ENCODE peak calls at places on chromosome 22, in seven cellular contexts. H is psoas muscle, F is BE2C, K is brain microvascular endothelial cell, U is cardiac fibroblast, X is heart right ventricle, Y is PC-3. M is an unnamed sample.
A peak's percentile ranks its signal among the peaks of the same experiment; 100 is the strongest.

GRCh38 chr22:38491707-38492348 is 14.3 kb downstream of the DDX17 start:
- DNase-seq in X (no peak), K (no peak), F (no peak), H (no peak), U (no peak), Y (no peak), M (no peak)

GRCh38 chr22:49749227-49749626 is 78.4 kb downstream of the BRD1 start:
- DNase-seq in H (no peak), F (no peak), X (no peak), K (no peak), Y (no peak), U (no peak), M (no peak)

GRCh38 chr22:41288245-41288946 is 2.4 kb upstream of the RANGAP1 start:
- DNase-seq in H (no peak), U (peak; percentile 74), K (peak; percentile 53), Y (peak; percentile 87), F (peak; percentile 61), X (no peak), M (no peak)

GRCh38 chr22:23264610-23265388 is 84.5 kb downstream of the BCR start:
- DNase-seq in K (no peak), F (no peak), H (no peak), X (no peak), U (no peak), Y (no peak), M (no peak)

GRCh38 chr22:41343717-41344116 is 38.0 kb upstream of the TEF start:
- DNase-seq in Y (no peak), X (no peak), F (no peak), K (no peak), H (no peak), U (no peak), M (no peak)

GRCh38 chr22:39152024-39152510 is 413 bp downstream of the CBX7 start:
- DNase-seq in K (no peak), X (no peak), U (no peak), H (no peak), F (no peak), Y (no peak), M (no peak)

GRCh38 chr22:39994566-39995345 is at the start of gene FAM83F:
- DNase-seq in X (peak; percentile 25), F (no peak), U (no peak), H (no peak), K (no peak), Y (peak; percentile 65), M (no peak)

GRCh38 chr22:50281384-50281760 is 11.2 kb upstream of the MAPK11 start:
- DNase-seq in K (no peak), H (no peak), F (no peak), Y (no peak), X (no peak), U (no peak), M (no peak)

GRCh38 chr22:42644422-42645340 is 4.3 kb upstream of the ATP5MGL start:
- DNase-seq in X (peak; percentile 69), Y (no peak), K (no peak), U (peak; percentile 39), F (no peak), H (peak; percentile 67), M (no peak)

GRCh38 chr22:48427731-48428211 is 1399.9 kb downstream of the BRD1 start:
- DNase-seq in X (no peak), Y (no peak), H (no peak), U (no peak), K (no peak), F (no peak), M (no peak)

GRCh38 chr22:36197601-36198146 is 3.9 kb downstream of the APOL4 start:
- DNase-seq in H (no peak), K (no peak), F (no peak), X (no peak), U (no peak), Y (no peak), M (peak; percentile 34)

GRCh38 chr22:44906999-44907644 is 102.7 kb downstream of the PHF21B start:
- DNase-seq in Y (no peak), K (no peak), F (no peak), U (no peak), H (no peak), X (no peak), M (no peak)

GRCh38 chr22:41681616-41682015 is 7.1 kb downstream of the SNU13 start:
- DNase-seq in H (no peak), Y (no peak), K (peak; percentile 20), U (peak; percentile 18), X (no peak), F (no peak), M (no peak)

GRCh38 chr22:28891156-28891733 is 7.9 kb downstream of the ZNRF3 start:
- DNase-seq in X (no peak), H (no peak), U (no peak), K (no peak), Y (no peak), F (peak; percentile 48), M (no peak)

GRCh38 chr22:45290410-45290936 is 5.7 kb downstream of the UPK3A start:
- DNase-seq in X (no peak), H (peak; percentile 33), U (peak; percentile 50), Y (peak; percentile 64), K (peak; percentile 76), F (peak; percentile 71), M (peak; percentile 92)

GRCh38 chr22:36344106-36344827 is 43.5 kb downstream of the MYH9 start:
- DNase-seq in H (no peak), F (no peak), Y (no peak), U (no peak), X (no peak), K (no peak), M (no peak)

GRCh38 chr22:28139993-28140392 is 220.9 kb upstream of the PITPNB start:
- DNase-seq in F (no peak), X (no peak), K (peak; percentile 83), Y (peak; percentile 37), U (peak; percentile 95), H (no peak), M (no peak)

GRCh38 chr22:49202226-49202625 is 625.4 kb downstream of the BRD1 start:
- DNase-seq in Y (no peak), H (no peak), F (no peak), U (no peak), X (no peak), K (no peak), M (peak; percentile 3)

GRCh38 chr22:36722055-36722454 is 18.5 kb upstream of the CACNG2 start:
- DNase-seq in U (no peak), K (no peak), X (no peak), Y (no peak), F (no peak), H (no peak), M (no peak)

GRCh38 chr22:46010951-46011626 is 34.1 kb upstream of the WNT7B start:
- DNase-seq in K (no peak), Y (no peak), U (no peak), X (no peak), H (peak; percentile 18), F (peak; percentile 52), M (no peak)

GRCh38 chr22:49797706-49798105 is 30.0 kb downstream of the BRD1 start:
- DNase-seq in X (no peak), U (no peak), Y (no peak), K (no peak), F (no peak), H (no peak), M (no peak)

GRCh38 chr22:35322126-35322525 is 22.4 kb downstream of the TOM1 start:
- DNase-seq in K (no peak), H (no peak), U (no peak), X (peak; percentile 50), Y (no peak), F (no peak), M (no peak)

GRCh38 chr22:41445171-41446056 is 1.2 kb downstream of the TOB2 start:
- DNase-seq in Y (peak; percentile 43), X (no peak), H (no peak), U (peak; percentile 26), K (no peak), F (no peak), M (peak; percentile 89)

GRCh38 chr22:43681724-43682360 is 130.3 kb downstream of the EFCAB6 start:
- DNase-seq in F (no peak), U (no peak), X (no peak), Y (peak; percentile 43), H (no peak), K (no peak), M (peak; percentile 87)
- H3K4me3 ChIP-seq in F (no peak overlapping the region), U (no peak overlapping the region), X (no peak overlapping the region), Y (no peak overlapping the region), H (no peak overlapping the region), K (no peak overlapping the region), M (peak overlapping the region; percentile 15)

GRCh38 chr22:17910561-17911311 is 113.6 kb downstream of the MICAL3 start:
- DNase-seq in H (peak; percentile 86), K (peak; percentile 83), U (peak; percentile 87), Y (peak; percentile 35), X (peak; percentile 69), F (peak; percentile 66), M (peak; percentile 82)
- TF ChIP-seq CTCF in H (peak; percentile 23), K (peak; percentile 69), U (peak; percentile 27), Y (peak; percentile 25), X (peak; percentile 75), F (peak; percentile 67), M (peak; percentile 71)

GRCh38 chr22:47165998-47166397 is 403.5 kb downstream of the TBC1D22A start:
- DNase-seq in K (no peak), Y (no peak), U (no peak), H (no peak), X (no peak), F (no peak), M (no peak)

GRCh38 chr22:47166446-47167016 is 404.1 kb downstream of the TBC1D22A start:
- DNase-seq in X (no peak), Y (no peak), U (no peak), K (no peak), F (no peak), H (no peak), M (peak; percentile 5)

GRCh38 chr22:47164514-47165337 is 402.3 kb downstream of the TBC1D22A start:
- DNase-seq in X (peak; percentile 4), H (no peak), F (peak; percentile 2), Y (no peak), U (no peak), K (no peak), M (peak; percentile 6)

GRCh38 chr22:47163876-47164513 is 401.5 kb downstream of the TBC1D22A start:
- DNase-seq in Y (no peak), H (no peak), U (no peak), F (no peak), K (no peak), X (peak; percentile 13), M (peak; percentile 3)

GRCh38 chr22:47165338-47165931 is 403.0 kb downstream of the TBC1D22A start:
- DNase-seq in Y (no peak), U (no peak), X (peak; percentile 6), H (no peak), F (no peak), K (no peak), M (peak; percentile 2)
- H3K4me3 ChIP-seq in Y (no peak overlapping the region), U (no peak overlapping the region), X (no peak overlapping the region), H (no peak overlapping the region), F (no peak overlapping the region), K (no peak overlapping the region), M (no peak overlapping the region)

DNA sequence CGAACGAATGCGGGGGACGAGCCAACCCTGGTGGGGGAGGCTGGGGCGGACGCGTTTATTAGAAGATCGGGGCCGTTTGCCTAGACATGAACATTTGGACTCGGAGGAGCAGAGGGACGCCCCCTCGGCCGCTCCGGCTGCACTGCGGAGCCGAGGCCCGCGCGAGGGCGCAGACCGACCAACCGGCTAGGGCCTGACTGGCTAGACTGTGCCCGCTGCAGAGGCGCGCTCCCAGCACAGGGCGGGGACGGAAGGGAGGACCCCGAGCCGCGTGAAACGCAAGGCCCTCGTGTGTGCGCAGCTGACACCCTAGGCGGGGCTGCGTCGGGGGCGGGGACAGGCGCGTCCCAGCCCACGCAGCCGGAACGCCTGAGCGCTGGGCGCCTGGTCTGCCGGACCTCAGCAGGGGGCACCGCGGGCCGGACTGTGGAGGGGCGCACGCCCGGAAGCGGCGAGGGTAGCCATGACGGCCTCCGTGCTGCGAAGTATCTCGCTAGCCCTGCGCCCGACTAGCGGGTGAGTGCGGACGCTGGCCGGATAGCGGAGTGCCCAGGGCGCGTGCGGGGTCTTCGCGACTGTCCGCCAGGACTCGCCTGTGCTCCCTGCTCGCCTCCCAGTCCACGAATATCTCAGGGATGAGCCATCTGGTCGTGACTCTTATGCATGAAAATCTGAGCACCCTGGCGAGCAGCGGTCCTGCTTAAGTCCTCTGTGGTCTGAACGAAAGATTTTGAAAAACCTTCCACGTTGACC is at the start of gene MRPL40:
- DNase-seq in Y (peak; percentile 91), F (peak; percentile 97), U (peak; percentile 94), X (peak; percentile 96), H (peak; percentile 97), K (peak; percentile 85), M (peak; percentile 95)
- TF ChIP-seq CTCF in Y (no peak), F (no peak), U (no peak), X (peak; percentile 29), H (peak; percentile 8), K (no peak), M (no peak)

M was measured in WERI-Rb-1.